ENCODE peak calls at places on chromosome 10, in eight cellular contexts. F is psoas muscle, U is choroid plexus epithelial cell, Y is HL-60, L is IMR-90, A is Panc1, D is fibroblast of mammary gland, R is colonic mucosa. Z is an unnamed sample.

GRCh38 chr10:51834548-51834947 is 135.2 kb upstream of the CSTF2T start:
- DNase-seq in F (no peak), U (no peak), Y (no peak), L (no peak), A (no peak), D (no peak), R (no peak), Z (no peak)

GRCh38 chr10:44968887-44969400 is 9.3 kb downstream of the RASSF4 start:
- DNase-seq in F (no peak), U (no peak), Y (peak; percentile 78), L (no peak), A (no peak), D (no peak), R (no peak), Z (no peak)

GRCh38 chr10:99777918-99778716 is 4.3 kb upstream of the ABCC2 start:
- DNase-seq in F (no peak), U (peak; percentile 71), Y (peak; percentile 6), L (no peak), A (no peak), D (peak; percentile 18), R (no peak), Z (peak; percentile 19)

GRCh38 chr10:17003151-17003550 is 126.5 kb downstream of the CUBN start:
- DNase-seq in F (no peak), U (peak; percentile 95), Y (no peak), L (peak; percentile 86), A (no peak), D (peak; percentile 96), R (no peak), Z (no peak)

GRCh38 chr10:30510184-30510931 is 76.4 kb downstream of the MAP3K8 start:
- DNase-seq in F (peak; percentile 78), U (peak; percentile 81), Y (no peak), L (peak; percentile 74), A (no peak), D (peak; percentile 80), R (no peak), Z (no peak)

GRCh38 chr10:110162749-110163148 is 44.7 kb upstream of the MXI1 start:
- DNase-seq in F (no peak), U (no peak), Y (peak; percentile 85), L (no peak), A (no peak), D (no peak), R (no peak), Z (no peak)

GRCh38 chr10:76675951-76676587 is 961.5 kb downstream of the KCNMA1 start:
- DNase-seq in F (peak; percentile 64), U (no peak), Y (no peak), L (no peak), A (no peak), D (peak; percentile 22), R (peak; percentile 22), Z (no peak)

GRCh38 chr10:2077231-2077630 is 339.9 kb upstream of the ADARB2 start:
- DNase-seq in F (no peak), U (no peak), Y (no peak), L (no peak), A (no peak), D (no peak), R (no peak), Z (no peak)

GRCh38 chr10:49297818-49298665 is 928 bp upstream of the C10orf71 start:
- DNase-seq in F (peak; percentile 68), U (no peak), Y (no peak), L (no peak), A (no peak), D (no peak), R (no peak), Z (no peak)

GRCh38 chr10:27506280-27506679 is 2.2 kb downstream of the RAB18 start:
- DNase-seq in F (no peak), U (no peak), Y (no peak), L (peak; percentile 58), A (no peak), D (peak; percentile 35), R (no peak), Z (no peak)

GRCh38 chr10:688287-688620 is 1.2 kb downstream of the DIP2C start:
- DNase-seq in F (no peak), U (peak; percentile 43), Y (no peak), L (no peak), A (no peak), D (peak; percentile 36), R (no peak), Z (no peak)

GRCh38 chr10:77939561-77940001 is 13.0 kb upstream of the DLG5 start:
- DNase-seq in F (peak; percentile 56), U (peak; percentile 94), Y (no peak), L (peak; percentile 76), A (no peak), D (peak; percentile 77), R (peak; percentile 38), Z (no peak)

GRCh38 chr10:34343764-34344163 is 471.3 kb downstream of the PARD3 start:
- DNase-seq in F (no peak), U (peak; percentile 51), Y (no peak), L (peak; percentile 41), A (no peak), D (peak; percentile 52), R (no peak), Z (no peak)

GRCh38 chr10:120392671-120393079 is 64.4 kb upstream of the PLPP4 start:
- DNase-seq in F (no peak), U (no peak), Y (no peak), L (no peak), A (no peak), D (no peak), R (no peak), Z (no peak)

GRCh38 chr10:16904619-16905018 is 87.4 kb upstream of the RSU1 start:
- DNase-seq in F (no peak), U (peak; percentile 71), Y (peak; percentile 11), L (peak; percentile 64), A (no peak), D (peak; percentile 96), R (no peak), Z (no peak)

GRCh38 chr10:64215088-64215487 is 693.9 kb downstream of the REEP3 start:
- DNase-seq in F (no peak), U (no peak), Y (no peak), L (no peak), A (no peak), D (no peak), R (no peak), Z (no peak)

GRCh38 chr10:131221632-131222277 is 89.8 kb downstream of the TCERG1L start:
- DNase-seq in F (peak; percentile 24), U (no peak), Y (no peak), L (no peak), A (no peak), D (no peak), R (no peak), Z (no peak)

GRCh38 chr10:132504501-132505272 is 32.9 kb upstream of the INPP5A start:
- DNase-seq in F (peak; percentile 48), U (no peak), Y (no peak), L (no peak), A (no peak), D (no peak), R (no peak), Z (no peak)

GRCh38 chr10:24681476-24682088 is 42.1 kb downstream of the ARHGAP21 start:
- DNase-seq in F (no peak), U (no peak), Y (no peak), L (no peak), A (no peak), D (no peak), R (peak; percentile 41), Z (no peak)

GRCh38 chr10:90028312-90028711 is 326.9 kb downstream of the KIF20B start:
- DNase-seq in F (no peak), U (no peak), Y (no peak), L (no peak), A (no peak), D (no peak), R (no peak), Z (no peak)

GRCh38 chr10:17918187-17918903 is 33.4 kb upstream of the SLC39A12 start:
- DNase-seq in F (no peak), U (no peak), Y (no peak), L (no peak), A (no peak), D (no peak), R (no peak), Z (no peak)

GRCh38 chr10:49292565-49293207 is 6.3 kb upstream of the C10orf71 start:
- DNase-seq in F (no peak), U (no peak), Y (no peak), L (no peak), A (no peak), D (no peak), R (no peak), Z (no peak)

GRCh38 chr10:132788180-132788830 is 2.4 kb upstream of the NKX6-2 start:
- DNase-seq in F (no peak), U (peak; percentile 10), Y (no peak), L (peak; percentile 16), A (no peak), D (peak; percentile 21), R (no peak), Z (no peak)

GRCh38 chr10:51915031-51915542 is 215.7 kb upstream of the CSTF2T start:
- DNase-seq in F (no peak), U (no peak), Y (no peak), L (no peak), A (no peak), D (peak; percentile 43), R (no peak), Z (no peak)

DNA sequence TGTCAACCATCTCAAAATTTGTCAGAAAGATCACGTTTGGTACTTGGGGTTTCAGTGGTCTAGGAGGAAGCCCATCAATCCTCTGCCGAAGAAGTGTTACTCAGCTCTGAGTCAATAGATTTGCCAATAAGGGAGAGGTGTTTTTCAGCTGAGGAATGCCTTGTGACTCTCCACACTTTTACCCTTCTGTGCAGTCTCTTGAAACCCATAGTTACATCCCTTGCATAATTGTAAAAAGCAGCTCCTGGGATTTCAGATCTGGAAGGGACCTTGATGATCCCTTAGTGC is 47.5 kb downstream of the INSYN2A start:
- DNase-seq in F (no peak), U (peak; percentile 82), Y (no peak), L (peak; percentile 87), A (peak; percentile 64), D (peak; percentile 94), R (no peak), Z (no peak)
- H3K4me3 ChIP-seq in F (no peak overlapping the region), U (no peak overlapping the region), Y (no peak overlapping the region), L (no peak overlapping the region), A (no peak overlapping the region), D (peak overlapping the region; percentile 26), R (no peak overlapping the region), Z (no peak overlapping the region)

DNA sequence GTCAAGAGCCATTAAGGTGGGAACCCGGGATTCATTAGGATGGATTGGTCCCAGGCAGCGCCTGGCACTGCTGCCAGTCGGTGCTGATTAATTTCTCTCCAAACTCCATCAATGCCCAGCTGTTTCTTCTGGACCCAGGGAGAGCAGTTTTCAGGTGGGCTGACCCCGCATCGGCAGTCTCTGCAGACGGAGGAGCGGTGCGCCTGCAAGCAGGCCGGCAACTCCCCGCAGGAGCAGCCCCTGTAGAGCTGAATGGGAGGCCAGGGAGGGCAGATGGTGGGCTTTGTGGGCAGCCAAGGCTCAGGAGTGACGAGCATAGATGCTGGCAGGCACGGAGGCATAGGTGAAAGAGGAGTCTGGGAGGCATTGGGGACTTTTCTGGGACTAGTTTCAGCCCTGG is 56.5 kb downstream of the CDH23 start:
- DNase-seq in F (no peak), U (no peak), Y (no peak), L (no peak), A (no peak), D (no peak), R (no peak), Z (no peak)
- TF ChIP-seq CTCF in F (no peak), U (no peak), Y (no peak), L (no peak), A (no peak), D (no peak), R (no peak), Z (no peak)

GRCh38 chr10:84541289-84541637 is 212.9 kb downstream of the CCSER2 start:
- DNase-seq in F (no peak), U (peak; percentile 11), Y (no peak), L (no peak), A (no peak), D (no peak), R (no peak), Z (no peak)
- H3K4me3 ChIP-seq in F (no peak overlapping the region), U (no peak overlapping the region), Y (no peak overlapping the region), L (no peak overlapping the region), A (no peak overlapping the region), D (no peak overlapping the region), R (no peak overlapping the region), Z (no peak overlapping the region)

GRCh38 chr10:107701947-107702346 is 537.4 kb upstream of the SORCS1 start:
- DNase-seq in F (no peak), U (peak; percentile 2), Y (no peak), L (peak; percentile 7), A (no peak), D (no peak), R (no peak), Z (no peak)
- TF ChIP-seq CTCF in F (no peak), U (no peak), Y (no peak), L (no peak), A (no peak), D (no peak), R (no peak), Z (no peak)

Z was measured in GM12864.